ENCODE peak calls at places on chromosomes 4 and X, in seven cellular contexts. P, S, M, K, Q, C and H are unnamed samples.

GRCh38 chr4:41155194-41155830 is 59.0 kb downstream of the APBB2 start:
- DNase-seq in C (no peak), S (no peak), Q (peak), M (peak), K (no peak), P (peak), H (peak)

GRCh38 chr4:141246683-141247429 is 26.2 kb downstream of the ZNF330 start:
- DNase-seq in Q (no peak), P (peak), K (no peak), C (no peak), S (no peak), M (no peak), H (no peak)

GRCh38 chrX:7169627-7170026 is 21.7 kb upstream of the PUDP start:
- DNase-seq in S (no peak), C (no peak), Q (no peak), K (no peak), M (no peak), P (no peak), H (no peak)

GRCh38 chr4:3321295-3321889 is 28.6 kb downstream of the RGS12 start:
- DNase-seq in K (no peak), S (no peak), M (no peak), C (peak), P (peak), Q (peak), H (no peak)

GRCh38 chr4:145388043-145388442 is 93.6 kb upstream of the SMAD1 start:
- DNase-seq in Q (no peak), C (no peak), K (no peak), P (peak), M (no peak), S (no peak), H (peak)

GRCh38 chr4:105399535-105400161 is 74.2 kb downstream of the PPA2 start:
- DNase-seq in P (peak), Q (peak), K (no peak), C (no peak), S (no peak), M (peak), H (no peak)

GRCh38 chr4:5758741-5759140 is 47.7 kb downstream of the EVC start:
- DNase-seq in K (no peak), M (peak), C (no peak), P (peak), S (no peak), Q (peak), H (no peak)

GRCh38 chr4:98802673-98803286 is 126.2 kb downstream of the EIF4E start:
- DNase-seq in M (peak), C (no peak), P (peak), Q (no peak), S (no peak), K (no peak), H (no peak)

GRCh38 chrX:110086916-110087484 is 84.1 kb downstream of the TMEM164 start:
- DNase-seq in M (peak), K (no peak), P (peak), C (no peak), Q (peak), S (no peak), H (no peak)

GRCh38 chr4:169051936-169052335 is 41.9 kb upstream of the CBR4 start:
- DNase-seq in K (no peak), Q (no peak), M (no peak), C (no peak), P (no peak), S (no peak), H (no peak)